ENCODE peak calls at places on chromosome 22, in six cellular contexts. A is thyroid gland; Y is fibroblast of lung; G is heart left ventricle; F is CD8-positive, alpha-beta T cell; U is SK-N-SH. E is an unnamed sample. For H3K27me3, the result is how much of the 10 kb centered on the place peaks cover.

GRCh38 chr22:20615021-20615420 is 107.6 kb downstream of the MED15 start:
- DNase-seq in A (no peak), Y (no peak), G (no peak), F (no peak), U (no peak), E (no peak)

GRCh38 chr22:20131856-20132685 is 467 bp downstream of the ZDHHC8 start:
- DNase-seq in A (peak), Y (no peak), G (no peak), F (no peak), U (peak), E (no peak)

GRCh38 chr22:33519974-33520903 is 400.0 kb downstream of the LARGE1 start:
- DNase-seq in A (no peak), Y (no peak), G (no peak), F (no peak), U (no peak), E (no peak)

GRCh38 chr22:47923011-47923427 is 1160.6 kb downstream of the TBC1D22A start:
- DNase-seq in A (no peak), Y (no peak), G (no peak), F (no peak), U (no peak), E (no peak)

GRCh38 chr22:31345331-31346254 is 553 bp downstream of the PATZ1 start:
- DNase-seq in A (peak), Y (peak), G (peak), F (peak), U (peak), E (peak)

GRCh38 chr22:19636696-19637355 is 77.5 kb upstream of the SEPTIN5 start:
- DNase-seq in A (no peak), Y (no peak), G (no peak), F (no peak), U (peak), E (no peak)

GRCh38 chr22:18115844-18116480 is 5.4 kb downstream of the TUBA8 start:
- DNase-seq in A (no peak), Y (no peak), G (no peak), F (no peak), U (no peak), E (no peak)

GRCh38 chr22:48438791-48439559 is 1388.7 kb downstream of the BRD1 start:
- DNase-seq in A (no peak), Y (no peak), G (peak), F (no peak), U (no peak), E (no peak)

GRCh38 chr22:43798492-43798891 is 13.6 kb downstream of the EFCAB6 start:
- DNase-seq in A (no peak), Y (no peak), G (no peak), F (no peak), U (no peak), E (no peak)

GRCh38 chr22:31752096-31752847 is 1.5 kb upstream of the DEPDC5 start:
- DNase-seq in A (no peak), Y (no peak), G (no peak), F (no peak), U (no peak), E (no peak)

GRCh38 chr22:48553694-48554308 is 1273.9 kb downstream of the BRD1 start:
- DNase-seq in A (no peak), Y (no peak), G (no peak), F (no peak), U (no peak), E (no peak)

GRCh38 chr22:32531955-32532818 is 57.6 kb downstream of the FBXO7 start:
- DNase-seq in A (peak), Y (peak), G (peak), F (no peak), U (peak), E (peak)

DNA sequence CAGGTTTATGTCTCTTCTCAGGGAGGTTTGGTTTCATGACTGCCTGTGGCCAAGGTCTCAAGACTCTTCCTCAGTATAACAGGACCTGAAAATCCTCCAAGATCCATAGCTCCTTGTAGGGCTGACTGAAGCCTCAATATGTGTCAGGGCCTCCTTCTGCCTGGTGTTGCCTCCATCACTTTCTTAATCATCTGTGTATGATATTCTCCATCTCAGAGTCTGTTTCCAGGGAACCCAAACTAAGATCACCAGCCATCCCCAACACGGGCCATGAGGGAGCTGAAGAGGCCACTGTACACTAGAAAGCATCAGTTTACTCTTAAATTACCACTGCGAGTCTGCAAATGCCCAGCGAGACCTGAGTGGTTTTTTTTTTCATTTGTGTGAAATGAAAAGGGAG is 17.7 kb downstream of the GGTLC2 start:
- DNase-seq in A (no peak), Y (no peak), G (no peak), F (no peak), U (no peak), E (no peak)
- H3K27me3 ChIP-seq in A (under half), Y (under half), G (under half), F (under half), U (under half), E (under half)

GRCh38 chr22:39240841-39241631 is 3.7 kb downstream of the PDGFB start:
- DNase-seq in A (peak), Y (no peak), G (peak), F (peak), U (no peak), E (peak)
- H3K27me3 ChIP-seq in A (under half), Y (under half), G (under half), F (under half), U (under half), E (under half)

GRCh38 chr22:36818010-36818642 is 1.3 kb upstream of the PVALB start:
- DNase-seq in A (no peak), Y (no peak), G (no peak), F (no peak), U (no peak), E (no peak)
- H3K27me3 ChIP-seq in A (under half), Y (under half), G (half or more), F (under half), U (half or more), E (half or more)

GRCh38 chr22:29642694-29643093 is 39.3 kb downstream of the NF2 start:
- DNase-seq in A (no peak), Y (no peak), G (no peak), F (no peak), U (no peak), E (no peak)
- H3K27me3 ChIP-seq in A (under half), Y (under half), G (under half), F (under half), U (under half), E (under half)

GRCh38 chr22:49554296-49554625 is 273.4 kb downstream of the BRD1 start:
- DNase-seq in A (no peak), Y (no peak), G (peak), F (no peak), U (no peak), E (no peak)
- H3K27me3 ChIP-seq in A (under half), Y (under half), G (under half), F (under half), U (under half), E (under half)

E was measured in HAP-1.